ENCODE peak calls at places on chromosomes 5 and 9, in six cellular contexts. One of them, this sample, is unnamed. For H3K4me1, the result is how much of the 10 kb centered on the place peaks cover.

GRCh38 chr9:110592075-110592830 is 12.7 kb upstream of the SVEP1 start:
- DNase-seq in tibial nerve: no peak
- DNase-seq in DND-41: no peak
- DNase-seq in CD8-positive, alpha-beta T cell: no peak
- DNase-seq in left ventricle myocardium inferior: no peak
- DNase-seq in psoas muscle: no peak
- DNase-seq in this sample: no peak

GRCh38 chr5:158471179-158471924 is 612.4 kb upstream of the CLINT1 start:
- DNase-seq in psoas muscle: no peak
- DNase-seq in DND-41: no peak
- DNase-seq in tibial nerve: no peak
- DNase-seq in left ventricle myocardium inferior: no peak
- DNase-seq in CD8-positive, alpha-beta T cell: no peak
- DNase-seq in this sample: no peak

GRCh38 chr9:134375011-134375390 is 48.7 kb downstream of the RXRA start:
- DNase-seq in tibial nerve: peak
- DNase-seq in left ventricle myocardium inferior: peak
- DNase-seq in psoas muscle: peak
- DNase-seq in CD8-positive, alpha-beta T cell: no peak
- DNase-seq in DND-41: no peak
- DNase-seq in this sample: no peak

GRCh38 chr5:61559722-61560121 is 227.7 kb downstream of the ZSWIM6 start:
- DNase-seq in left ventricle myocardium inferior: no peak
- DNase-seq in CD8-positive, alpha-beta T cell: no peak
- DNase-seq in tibial nerve: no peak
- DNase-seq in DND-41: no peak
- DNase-seq in psoas muscle: no peak
- DNase-seq in this sample: no peak

GRCh38 chr9:17795708-17796107 is 216.8 kb downstream of the SH3GL2 start:
- DNase-seq in DND-41: no peak
- DNase-seq in CD8-positive, alpha-beta T cell: no peak
- DNase-seq in left ventricle myocardium inferior: no peak
- DNase-seq in psoas muscle: peak
- DNase-seq in tibial nerve: no peak
- DNase-seq in this sample: no peak

GRCh38 chr5:149605998-149606721 is 24.9 kb downstream of the ARHGEF37 start:
- DNase-seq in psoas muscle: peak
- DNase-seq in tibial nerve: no peak
- DNase-seq in left ventricle myocardium inferior: peak
- DNase-seq in CD8-positive, alpha-beta T cell: no peak
- DNase-seq in DND-41: no peak
- DNase-seq in this sample: peak

GRCh38 chr5:154244476-154244875 is 53.9 kb downstream of the GALNT10 start:
- DNase-seq in CD8-positive, alpha-beta T cell: no peak
- DNase-seq in DND-41: no peak
- DNase-seq in left ventricle myocardium inferior: no peak
- DNase-seq in psoas muscle: no peak
- DNase-seq in tibial nerve: no peak
- DNase-seq in this sample: no peak

GRCh38 chr5:14156611-14157493 is 13.7 kb downstream of the TRIO start:
- DNase-seq in CD8-positive, alpha-beta T cell: no peak
- DNase-seq in left ventricle myocardium inferior: no peak
- DNase-seq in tibial nerve: peak
- DNase-seq in DND-41: no peak
- DNase-seq in psoas muscle: no peak
- DNase-seq in this sample: peak

GRCh38 chr5:90709323-90710148 is 150.9 kb downstream of the ADGRV1 start:
- DNase-seq in tibial nerve: peak
- DNase-seq in CD8-positive, alpha-beta T cell: no peak
- DNase-seq in left ventricle myocardium inferior: no peak
- DNase-seq in psoas muscle: no peak
- DNase-seq in DND-41: peak
- DNase-seq in this sample: peak

GRCh38 chr9:83432104-83432627 is 106.0 kb downstream of the FRMD3 start:
- DNase-seq in psoas muscle: peak
- DNase-seq in tibial nerve: peak
- DNase-seq in CD8-positive, alpha-beta T cell: no peak
- DNase-seq in left ventricle myocardium inferior: peak
- DNase-seq in DND-41: no peak
- DNase-seq in this sample: no peak

DNA sequence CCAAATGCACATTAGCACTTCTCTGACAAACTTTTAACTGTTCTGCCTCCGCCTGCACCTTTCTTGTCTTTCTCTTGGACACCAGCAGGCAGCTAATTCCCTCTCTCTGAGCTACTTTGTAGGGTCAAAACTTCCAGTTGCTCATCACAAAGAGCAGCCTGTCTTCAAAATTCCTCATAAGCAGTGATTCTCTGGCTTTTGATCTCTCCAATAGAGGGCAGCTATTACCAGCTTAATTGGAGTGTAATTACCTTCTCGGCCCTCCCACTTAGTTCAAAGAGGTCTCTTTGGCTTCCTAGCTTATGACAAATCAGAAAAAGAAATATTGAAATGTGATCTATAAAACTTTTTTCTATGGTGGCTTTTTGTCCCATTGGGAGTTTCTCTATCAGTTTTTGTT is 43.6 kb upstream of the RAD23B start:
- DNase-seq in psoas muscle: no peak
- DNase-seq in CD8-positive, alpha-beta T cell: no peak
- DNase-seq in DND-41: no peak
- DNase-seq in left ventricle myocardium inferior: no peak
- DNase-seq in tibial nerve: no peak
- DNase-seq in this sample: no peak
- TF ChIP-seq CTCF in psoas muscle: peak
- TF ChIP-seq CTCF in CD8-positive, alpha-beta T cell: peak
- TF ChIP-seq CTCF in DND-41: no peak
- TF ChIP-seq CTCF in left ventricle myocardium inferior: peak
- TF ChIP-seq CTCF in tibial nerve: peak
- TF ChIP-seq CTCF in this sample: peak

DNA sequence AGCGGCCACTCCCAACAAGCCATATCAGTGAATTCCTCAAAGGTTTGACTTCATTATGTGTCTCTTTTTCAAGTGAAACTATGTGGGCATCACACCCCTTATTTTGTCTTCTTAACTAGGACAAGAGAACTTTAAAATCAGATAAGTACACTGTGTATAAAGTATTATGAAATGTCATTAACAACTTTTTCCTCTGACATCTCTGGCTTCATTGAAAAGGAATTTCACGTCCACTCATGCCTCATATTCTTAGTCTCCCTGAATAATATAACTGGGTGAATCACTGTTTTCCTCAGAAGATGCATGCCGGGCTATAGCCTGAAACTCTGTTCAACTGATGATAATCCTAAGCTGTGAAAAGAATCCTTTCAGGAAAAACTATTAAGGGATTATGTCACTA is 415.8 kb downstream of the ACTL7B start:
- DNase-seq in tibial nerve: no peak
- DNase-seq in DND-41: no peak
- DNase-seq in psoas muscle: no peak
- DNase-seq in left ventricle myocardium inferior: no peak
- DNase-seq in CD8-positive, alpha-beta T cell: no peak
- DNase-seq in this sample: peak
- H3K4me1 ChIP-seq in tibial nerve: under half
- H3K4me1 ChIP-seq in DND-41: under half
- H3K4me1 ChIP-seq in psoas muscle: under half
- H3K4me1 ChIP-seq in left ventricle myocardium inferior: under half
- H3K4me1 ChIP-seq in CD8-positive, alpha-beta T cell: under half
- H3K4me1 ChIP-seq in this sample: under half

GRCh38 chr5:113682497-113683136 is 169.1 kb downstream of the YTHDC2 start:
- DNase-seq in CD8-positive, alpha-beta T cell: no peak
- DNase-seq in psoas muscle: no peak
- DNase-seq in DND-41: no peak
- DNase-seq in left ventricle myocardium inferior: no peak
- DNase-seq in tibial nerve: no peak
- DNase-seq in this sample: no peak
- TF ChIP-seq CTCF in CD8-positive, alpha-beta T cell: no peak
- TF ChIP-seq CTCF in psoas muscle: peak
- TF ChIP-seq CTCF in DND-41: no peak
- TF ChIP-seq CTCF in left ventricle myocardium inferior: peak
- TF ChIP-seq CTCF in tibial nerve: no peak
- TF ChIP-seq CTCF in this sample: peak

DNA sequence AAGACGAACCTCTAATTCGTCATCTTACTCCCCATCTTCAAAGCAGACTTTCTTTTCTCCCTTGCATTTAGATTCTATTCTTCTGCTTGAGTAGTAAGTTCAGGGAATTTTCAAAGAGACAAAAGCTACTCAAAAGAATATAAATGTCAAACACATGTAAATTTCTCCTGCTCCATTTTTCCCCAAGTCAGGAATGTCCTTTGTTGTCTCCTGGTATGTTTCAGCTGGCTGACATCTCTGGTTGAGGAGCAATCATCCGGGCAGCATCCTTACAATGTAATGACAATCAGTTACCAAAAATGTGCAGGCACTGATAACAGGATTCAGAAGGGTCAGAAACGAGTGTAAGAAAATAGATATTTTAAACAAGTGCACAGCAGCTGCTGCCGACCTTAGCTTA is 47.6 kb upstream of the PPP1R2B start:
- DNase-seq in psoas muscle: no peak
- DNase-seq in DND-41: no peak
- DNase-seq in left ventricle myocardium inferior: no peak
- DNase-seq in CD8-positive, alpha-beta T cell: no peak
- DNase-seq in tibial nerve: no peak
- DNase-seq in this sample: no peak
- H3K4me1 ChIP-seq in psoas muscle: under half
- H3K4me1 ChIP-seq in DND-41: under half
- H3K4me1 ChIP-seq in left ventricle myocardium inferior: under half
- H3K4me1 ChIP-seq in CD8-positive, alpha-beta T cell: under half
- H3K4me1 ChIP-seq in tibial nerve: under half
- H3K4me1 ChIP-seq in this sample: under half

DNA sequence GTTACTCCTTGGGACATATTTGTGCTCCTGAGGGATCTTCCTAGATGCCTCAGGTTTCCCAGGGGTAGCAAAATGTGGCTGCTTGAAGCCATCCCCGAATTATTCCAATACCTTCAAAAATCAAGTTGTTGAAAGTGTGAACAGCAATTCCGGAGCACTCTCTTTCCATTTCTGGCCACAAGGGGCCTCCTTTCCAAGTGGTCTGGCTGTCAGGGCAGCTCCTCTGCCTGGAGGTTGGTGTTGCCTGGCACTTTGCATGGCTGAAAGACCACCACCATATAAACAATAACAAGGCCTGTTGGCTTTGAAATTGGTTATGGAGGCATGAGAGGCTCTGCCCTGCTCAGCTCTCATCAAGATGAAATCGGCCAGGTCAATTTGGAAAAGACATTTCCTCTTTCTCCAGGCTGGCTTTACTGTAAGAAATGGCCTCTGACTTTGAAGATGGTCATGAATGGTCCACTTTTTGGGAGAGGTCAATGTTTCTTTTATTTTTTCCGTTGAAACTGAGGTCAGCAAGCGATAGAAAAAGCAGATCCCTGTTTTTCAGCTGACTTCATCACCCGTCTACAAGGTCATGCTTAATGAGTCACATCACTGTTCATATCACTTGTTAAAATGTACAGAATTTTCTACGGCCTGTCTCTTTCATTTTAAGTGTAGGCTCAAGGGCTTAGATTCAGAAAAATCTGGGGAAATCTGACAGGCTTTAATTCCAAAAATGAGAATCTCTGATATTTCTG is 481.1 kb upstream of the ZNF608 start:
- DNase-seq in DND-41: no peak
- DNase-seq in CD8-positive, alpha-beta T cell: no peak
- DNase-seq in left ventricle myocardium inferior: no peak
- DNase-seq in tibial nerve: no peak
- DNase-seq in psoas muscle: no peak
- DNase-seq in this sample: no peak
- TF ChIP-seq CTCF in DND-41: peak
- TF ChIP-seq CTCF in CD8-positive, alpha-beta T cell: no peak
- TF ChIP-seq CTCF in left ventricle myocardium inferior: peak
- TF ChIP-seq CTCF in tibial nerve: peak
- TF ChIP-seq CTCF in psoas muscle: peak
- TF ChIP-seq CTCF in this sample: peak

GRCh38 chr5:137291436-137291835 is 207.7 kb downstream of the SPOCK1 start:
- DNase-seq in tibial nerve: no peak
- DNase-seq in DND-41: no peak
- DNase-seq in psoas muscle: no peak
- DNase-seq in left ventricle myocardium inferior: no peak
- DNase-seq in CD8-positive, alpha-beta T cell: no peak
- DNase-seq in this sample: no peak

GRCh38 chr5:137291031-137291430 is 208.1 kb downstream of the SPOCK1 start:
- DNase-seq in tibial nerve: no peak
- DNase-seq in DND-41: no peak
- DNase-seq in left ventricle myocardium inferior: no peak
- DNase-seq in CD8-positive, alpha-beta T cell: no peak
- DNase-seq in psoas muscle: no peak
- DNase-seq in this sample: peak

GRCh38 chr5:137296213-137296702 is 202.9 kb downstream of the SPOCK1 start:
- DNase-seq in tibial nerve: no peak
- DNase-seq in psoas muscle: no peak
- DNase-seq in DND-41: no peak
- DNase-seq in left ventricle myocardium inferior: no peak
- DNase-seq in CD8-positive, alpha-beta T cell: no peak
- DNase-seq in this sample: no peak

GRCh38 chr5:137292461-137293025 is 206.6 kb downstream of the SPOCK1 start:
- DNase-seq in tibial nerve: no peak
- DNase-seq in left ventricle myocardium inferior: no peak
- DNase-seq in DND-41: no peak
- DNase-seq in psoas muscle: no peak
- DNase-seq in CD8-positive, alpha-beta T cell: no peak
- DNase-seq in this sample: no peak

DNA sequence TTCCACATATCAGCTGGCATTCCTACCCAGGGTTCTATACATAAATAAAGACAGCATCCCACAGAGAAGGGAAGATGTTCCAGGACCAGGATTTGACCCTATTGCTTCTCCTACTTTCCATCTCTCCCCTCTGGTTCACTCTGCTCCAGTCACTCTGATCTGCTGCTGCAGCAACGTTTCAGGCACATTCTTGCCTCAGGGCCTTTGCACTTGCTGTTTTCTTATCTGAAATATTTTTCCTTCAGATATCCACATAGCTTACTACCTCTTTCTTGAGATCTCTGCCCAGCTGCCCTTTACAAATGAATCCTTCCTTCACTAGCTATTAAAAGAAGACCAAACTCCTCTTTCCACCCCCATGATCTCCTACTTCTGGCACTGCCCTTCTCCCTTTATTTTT is 204.5 kb downstream of the SPOCK1 start:
- DNase-seq in tibial nerve: no peak
- DNase-seq in psoas muscle: no peak
- DNase-seq in DND-41: no peak
- DNase-seq in CD8-positive, alpha-beta T cell: no peak
- DNase-seq in left ventricle myocardium inferior: no peak
- DNase-seq in this sample: no peak
- H3K4me1 ChIP-seq in tibial nerve: under half
- H3K4me1 ChIP-seq in psoas muscle: under half
- H3K4me1 ChIP-seq in DND-41: under half
- H3K4me1 ChIP-seq in CD8-positive, alpha-beta T cell: under half
- H3K4me1 ChIP-seq in left ventricle myocardium inferior: under half
- H3K4me1 ChIP-seq in this sample: under half

GRCh38 chr9:127525426-127526188 is 74.3 kb downstream of the LRSAM1 start:
- DNase-seq in psoas muscle: no peak
- DNase-seq in CD8-positive, alpha-beta T cell: peak
- DNase-seq in left ventricle myocardium inferior: no peak
- DNase-seq in tibial nerve: no peak
- DNase-seq in DND-41: peak
- DNase-seq in this sample: no peak
- TF ChIP-seq CTCF in psoas muscle: peak
- TF ChIP-seq CTCF in CD8-positive, alpha-beta T cell: peak
- TF ChIP-seq CTCF in left ventricle myocardium inferior: peak
- TF ChIP-seq CTCF in tibial nerve: peak
- TF ChIP-seq CTCF in DND-41: peak
- TF ChIP-seq CTCF in this sample: peak